ENCODE peak calls at places on chromosomes 13 and 19, in six cellular contexts. A is heart right ventricle, B is naive B cell, R is putamen, V is T-helper 2 cell, C is neural crest cell. W is an unnamed sample.

GRCh38 chr19:43858174-43858573 is 31.1 kb downstream of the ZNF283 start:
- DNase-seq in A (no peak), B (no peak), R (no peak), C (no peak), V (no peak), W (no peak)

GRCh38 chr13:44283598-44283997 is 90.0 kb upstream of the SERP2 start:
- DNase-seq in A (no peak), R (no peak), V (no peak), B (no peak), C (no peak), W (no peak)

GRCh38 chr19:39342647-39343305 is 555 bp downstream of the SAMD4B start:
- DNase-seq in B (no peak), R (no peak), V (no peak), C (no peak), A (peak), W (no peak)

GRCh38 chr13:98201178-98201577 is 24.1 kb upstream of the RNF113B start:
- DNase-seq in C (no peak), V (no peak), A (no peak), R (no peak), B (no peak), W (no peak)

GRCh38 chr13:34425307-34425949 is 516.6 kb upstream of the NBEA start:
- DNase-seq in V (no peak), R (no peak), A (no peak), B (no peak), C (no peak), W (no peak)

GRCh38 chr19:12990447-12990846 is 4.8 kb upstream of the NFIX start:
- DNase-seq in B (no peak), A (no peak), V (no peak), R (no peak), C (no peak), W (no peak)

GRCh38 chr19:32138416-32138815 is 207.0 kb upstream of the ZNF507 start:
- DNase-seq in R (no peak), B (no peak), V (no peak), C (no peak), A (no peak), W (no peak)

GRCh38 chr13:26425439-26426358 is 131.8 kb upstream of the WASF3 start:
- DNase-seq in R (no peak), C (no peak), B (no peak), A (peak), V (no peak), W (no peak)

GRCh38 chr13:110824901-110825300 is 90.0 kb downstream of the ANKRD10 start:
- DNase-seq in V (no peak), A (no peak), C (no peak), R (no peak), B (no peak), W (no peak)

GRCh38 chr19:46288896-46289588 is 7.8 kb upstream of the HIF3A start:
- DNase-seq in C (no peak), V (no peak), B (no peak), R (no peak), A (peak), W (no peak)

GRCh38 chr19:48630289-48631036 is 6.7 kb downstream of the DBP start:
- DNase-seq in C (no peak), V (no peak), B (no peak), R (no peak), A (peak), W (no peak)

GRCh38 chr13:97502691-97503090 is 68.7 kb downstream of the RAP2A start:
- DNase-seq in A (no peak), V (no peak), R (no peak), C (no peak), B (no peak), W (no peak)

GRCh38 chr19:47693489-47693888 is 19.7 kb upstream of the EHD2 start:
- DNase-seq in A (no peak), C (no peak), B (no peak), R (no peak), V (no peak), W (no peak)

GRCh38 chr19:31348416-31349159 is 648 bp downstream of the TSHZ3 start:
- DNase-seq in V (no peak), C (no peak), R (no peak), B (no peak), A (peak), W (no peak)

GRCh38 chr19:41860419-41861097 is 503 bp downstream of the RPS19 start:
- DNase-seq in A (no peak), V (peak), C (no peak), B (no peak), R (no peak), W (no peak)

GRCh38 chr13:51230473-51231105 is 8.4 kb downstream of the FAM124A start:
- DNase-seq in B (no peak), R (peak), A (peak), C (no peak), V (no peak), W (no peak)

GRCh38 chr13:36518707-36519106 is 86.4 kb downstream of the CCNA1 start:
- DNase-seq in A (no peak), C (no peak), V (no peak), B (no peak), R (no peak), W (no peak)

GRCh38 chr19:50486823-50487515 is 10.3 kb upstream of the GARIN5A start:
- DNase-seq in R (no peak), V (peak), C (peak), A (no peak), B (peak), W (no peak)

GRCh38 chr13:76791290-76791664 is 94.9 kb downstream of the KCTD12 start:
- DNase-seq in V (no peak), C (no peak), R (no peak), B (no peak), A (no peak), W (no peak)

GRCh38 chr13:23469901-23470525 is 36.5 kb upstream of the SACS start:
- DNase-seq in B (no peak), V (no peak), A (no peak), R (no peak), C (no peak), W (peak)

GRCh38 chr19:27746691-27747380 is 1466.1 kb downstream of the UQCRFS1 start:
- DNase-seq in B (no peak), C (peak), A (peak), V (peak), R (no peak), W (no peak)

GRCh38 chr13:79491715-79492114 is 10.8 kb downstream of the NDFIP2 start:
- DNase-seq in A (no peak), V (peak), R (no peak), C (no peak), B (no peak), W (no peak)

W was measured in HAP-1.